ENCODE peak calls at places on chromosome 15, in five cellular contexts. One of them, this sample, is unnamed.

GRCh38 chr15:43893956-43894355 is 67.2 kb downstream of the WDR76 start:
- DNase-seq in GM06990: no peak
- DNase-seq in AG08396: no peak
- DNase-seq in HS-27A: no peak
- DNase-seq in mucosa of descending colon: no peak
- DNase-seq in this sample: no peak

GRCh38 chr15:63539517-63539916 is 35.1 kb downstream of the USP3 start:
- DNase-seq in GM06990: no peak
- DNase-seq in AG08396: no peak
- DNase-seq in HS-27A: no peak
- DNase-seq in mucosa of descending colon: peak; percentile 71
- DNase-seq in this sample: no peak

GRCh38 chr15:69666921-69667811 is 214.5 kb downstream of the RPLP1 start:
- DNase-seq in GM06990: peak; percentile 77
- DNase-seq in AG08396: no peak
- DNase-seq in HS-27A: no peak
- DNase-seq in mucosa of descending colon: peak; percentile 27
- DNase-seq in this sample: no peak

GRCh38 chr15:52252781-52253180 is 42.8 kb downstream of the MYO5C start:
- DNase-seq in GM06990: no peak
- DNase-seq in AG08396: peak; percentile 74
- DNase-seq in HS-27A: peak; percentile 79
- DNase-seq in mucosa of descending colon: no peak
- DNase-seq in this sample: no peak

GRCh38 chr15:45795487-45796069 is 160.7 kb downstream of the SQOR start:
- DNase-seq in GM06990: no peak
- DNase-seq in AG08396: no peak
- DNase-seq in HS-27A: peak; percentile 9
- DNase-seq in mucosa of descending colon: peak; percentile 62
- DNase-seq in this sample: no peak

GRCh38 chr15:56715220-56715619 is 18.1 kb downstream of the ZNF280D start:
- DNase-seq in GM06990: no peak
- DNase-seq in AG08396: no peak
- DNase-seq in HS-27A: no peak
- DNase-seq in mucosa of descending colon: no peak
- DNase-seq in this sample: no peak

GRCh38 chr15:46091860-46092450 is 457.1 kb downstream of the SQOR start:
- DNase-seq in GM06990: no peak
- DNase-seq in AG08396: peak; percentile 14
- DNase-seq in HS-27A: peak; percentile 15
- DNase-seq in mucosa of descending colon: peak; percentile 69
- DNase-seq in this sample: no peak

GRCh38 chr15:81729340-81729739 is 316.5 kb downstream of the MEX3B start:
- DNase-seq in GM06990: no peak
- DNase-seq in AG08396: no peak
- DNase-seq in HS-27A: no peak
- DNase-seq in mucosa of descending colon: no peak
- DNase-seq in this sample: no peak

GRCh38 chr15:90177012-90177411 is 24.1 kb upstream of the SEMA4B start:
- DNase-seq in GM06990: no peak
- DNase-seq in AG08396: no peak
- DNase-seq in HS-27A: no peak
- DNase-seq in mucosa of descending colon: no peak
- DNase-seq in this sample: no peak

GRCh38 chr15:76217029-76217866 is 94.0 kb downstream of the ETFA start:
- DNase-seq in GM06990: no peak
- DNase-seq in AG08396: no peak
- DNase-seq in HS-27A: no peak
- DNase-seq in mucosa of descending colon: peak; percentile 47
- DNase-seq in this sample: no peak

GRCh38 chr15:101035611-101036010 is 116.5 kb downstream of the LRRK1 start:
- DNase-seq in GM06990: no peak
- DNase-seq in AG08396: no peak
- DNase-seq in HS-27A: no peak
- DNase-seq in mucosa of descending colon: no peak
- DNase-seq in this sample: no peak

GRCh38 chr15:45121706-45122417 is 7.7 kb downstream of the DUOXA2 start:
- DNase-seq in GM06990: no peak
- DNase-seq in AG08396: peak; percentile 86
- DNase-seq in HS-27A: peak; percentile 51
- DNase-seq in mucosa of descending colon: no peak
- DNase-seq in this sample: no peak

GRCh38 chr15:85030301-85031049 is 48.8 kb downstream of the PDE8A start:
- DNase-seq in GM06990: no peak
- DNase-seq in AG08396: no peak
- DNase-seq in HS-27A: no peak
- DNase-seq in mucosa of descending colon: no peak
- DNase-seq in this sample: no peak

GRCh38 chr15:40427188-40427587 is 13.6 kb upstream of the BAHD1 start:
- DNase-seq in GM06990: no peak
- DNase-seq in AG08396: no peak
- DNase-seq in HS-27A: no peak
- DNase-seq in mucosa of descending colon: no peak
- DNase-seq in this sample: no peak

GRCh38 chr15:62453979-62454378 is 288.9 kb upstream of the C2CD4B start:
- DNase-seq in GM06990: no peak
- DNase-seq in AG08396: no peak
- DNase-seq in HS-27A: no peak
- DNase-seq in mucosa of descending colon: no peak
- DNase-seq in this sample: no peak

GRCh38 chr15:69342460-69343076 is 43.9 kb downstream of the PAQR5 start:
- DNase-seq in GM06990: no peak
- DNase-seq in AG08396: no peak
- DNase-seq in HS-27A: no peak
- DNase-seq in mucosa of descending colon: no peak
- DNase-seq in this sample: no peak

GRCh38 chr15:44300567-44300966 is 12.0 kb downstream of the GOLM2 start:
- DNase-seq in GM06990: no peak
- DNase-seq in AG08396: no peak
- DNase-seq in HS-27A: no peak
- DNase-seq in mucosa of descending colon: no peak
- DNase-seq in this sample: no peak

GRCh38 chr15:53307952-53308624 is 451.4 kb downstream of the WDR72 start:
- DNase-seq in GM06990: no peak
- DNase-seq in AG08396: no peak
- DNase-seq in HS-27A: no peak
- DNase-seq in mucosa of descending colon: no peak
- DNase-seq in this sample: no peak

GRCh38 chr15:66789029-66790025 is 87.3 kb downstream of the SMAD6 start:
- DNase-seq in GM06990: no peak
- DNase-seq in AG08396: peak; percentile 72
- DNase-seq in HS-27A: no peak
- DNase-seq in mucosa of descending colon: peak; percentile 55
- DNase-seq in this sample: peak; percentile 67

GRCh38 chr15:77974098-77974414 is 103.5 kb downstream of the TBC1D2B start:
- DNase-seq in GM06990: no peak
- DNase-seq in AG08396: peak; percentile 78
- DNase-seq in HS-27A: peak; percentile 40
- DNase-seq in mucosa of descending colon: peak; percentile 51
- DNase-seq in this sample: peak; percentile 45

GRCh38 chr15:63986751-63987341 is 59.4 kb downstream of the DAPK2 start:
- DNase-seq in GM06990: peak; percentile 77
- DNase-seq in AG08396: no peak
- DNase-seq in HS-27A: no peak
- DNase-seq in mucosa of descending colon: no peak
- DNase-seq in this sample: no peak

GRCh38 chr15:56215769-56216168 is 27.9 kb downstream of the RFX7 start:
- DNase-seq in GM06990: no peak
- DNase-seq in AG08396: peak; percentile 7
- DNase-seq in HS-27A: no peak
- DNase-seq in mucosa of descending colon: no peak
- DNase-seq in this sample: no peak

GRCh38 chr15:42037650-42038049 is 16.8 kb upstream of the PLA2G4E start:
- DNase-seq in GM06990: no peak
- DNase-seq in AG08396: no peak
- DNase-seq in HS-27A: no peak
- DNase-seq in mucosa of descending colon: peak; percentile 77
- DNase-seq in this sample: no peak

GRCh38 chr15:66912001-66912400 is 153.4 kb upstream of the SMAD3 start:
- DNase-seq in GM06990: no peak
- DNase-seq in AG08396: no peak
- DNase-seq in HS-27A: no peak
- DNase-seq in mucosa of descending colon: peak; percentile 17
- DNase-seq in this sample: no peak

This sample was measured in ovary.